ENCODE peak calls at places on chromosomes 6 and 20, in six cellular contexts. One of them, this sample, is unnamed.

GRCh38 chr6:11231564-11232176 is 798 bp downstream of the NEDD9 start:
- DNase-seq in fibroblast of lung: peak; percentile 15
- DNase-seq in ovary: no peak
- DNase-seq in foreskin keratinocyte: no peak
- DNase-seq in naive thymus-derived CD4-positive, alpha-beta T cell: no peak
- DNase-seq in HAP-1: peak; percentile 74
- DNase-seq in this sample: peak; percentile 81

GRCh38 chr6:149389509-149390297 is 10.4 kb upstream of the SUMO4 start:
- DNase-seq in fibroblast of lung: no peak
- DNase-seq in ovary: no peak
- DNase-seq in foreskin keratinocyte: no peak
- DNase-seq in naive thymus-derived CD4-positive, alpha-beta T cell: no peak
- DNase-seq in HAP-1: no peak
- DNase-seq in this sample: no peak

GRCh38 chr6:108945686-108946158 is 97.5 kb downstream of the ARMC2 start:
- DNase-seq in fibroblast of lung: peak; percentile 84
- DNase-seq in ovary: peak; percentile 92
- DNase-seq in foreskin keratinocyte: no peak
- DNase-seq in naive thymus-derived CD4-positive, alpha-beta T cell: no peak
- DNase-seq in HAP-1: no peak
- DNase-seq in this sample: peak; percentile 34

GRCh38 chr6:102798631-102799030 is 1405.1 kb downstream of the GRIK2 start:
- DNase-seq in fibroblast of lung: no peak
- DNase-seq in ovary: no peak
- DNase-seq in foreskin keratinocyte: no peak
- DNase-seq in naive thymus-derived CD4-positive, alpha-beta T cell: no peak
- DNase-seq in HAP-1: peak; percentile 69
- DNase-seq in this sample: no peak

GRCh38 chr20:20064303-20064702 is 12.0 kb downstream of the CFAP61 start:
- DNase-seq in fibroblast of lung: no peak
- DNase-seq in ovary: no peak
- DNase-seq in foreskin keratinocyte: no peak
- DNase-seq in naive thymus-derived CD4-positive, alpha-beta T cell: no peak
- DNase-seq in HAP-1: no peak
- DNase-seq in this sample: no peak

GRCh38 chr6:39330476-39330875 is 8.0 kb upstream of the KCNK16 start:
- DNase-seq in fibroblast of lung: no peak
- DNase-seq in ovary: no peak
- DNase-seq in foreskin keratinocyte: no peak
- DNase-seq in naive thymus-derived CD4-positive, alpha-beta T cell: no peak
- DNase-seq in HAP-1: no peak
- DNase-seq in this sample: no peak

GRCh38 chr6:7540595-7540994 is 876 bp upstream of the DSP start:
- DNase-seq in fibroblast of lung: no peak
- DNase-seq in ovary: no peak
- DNase-seq in foreskin keratinocyte: peak; percentile 82
- DNase-seq in naive thymus-derived CD4-positive, alpha-beta T cell: no peak
- DNase-seq in HAP-1: peak; percentile 40
- DNase-seq in this sample: peak; percentile 93

GRCh38 chr6:4323322-4323721 is 187.9 kb upstream of the ECI2 start:
- DNase-seq in fibroblast of lung: no peak
- DNase-seq in ovary: no peak
- DNase-seq in foreskin keratinocyte: no peak
- DNase-seq in naive thymus-derived CD4-positive, alpha-beta T cell: no peak
- DNase-seq in HAP-1: no peak
- DNase-seq in this sample: peak; percentile 15

GRCh38 chr6:138657026-138657425 is 116.5 kb upstream of the CCDC28A start:
- DNase-seq in fibroblast of lung: no peak
- DNase-seq in ovary: no peak
- DNase-seq in foreskin keratinocyte: no peak
- DNase-seq in naive thymus-derived CD4-positive, alpha-beta T cell: no peak
- DNase-seq in HAP-1: no peak
- DNase-seq in this sample: no peak

GRCh38 chr20:58706975-58707681 is 14.5 kb downstream of the NPEPL1 start:
- DNase-seq in fibroblast of lung: no peak
- DNase-seq in ovary: no peak
- DNase-seq in foreskin keratinocyte: no peak
- DNase-seq in naive thymus-derived CD4-positive, alpha-beta T cell: no peak
- DNase-seq in HAP-1: peak; percentile 6
- DNase-seq in this sample: no peak

GRCh38 chr6:82205793-82206425 is 41.6 kb downstream of the IBTK start:
- DNase-seq in fibroblast of lung: peak; percentile 47
- DNase-seq in ovary: no peak
- DNase-seq in foreskin keratinocyte: no peak
- DNase-seq in naive thymus-derived CD4-positive, alpha-beta T cell: no peak
- DNase-seq in HAP-1: no peak
- DNase-seq in this sample: no peak

GRCh38 chr6:45961125-45961524 is 54.5 kb downstream of the CLIC5 start:
- DNase-seq in fibroblast of lung: peak; percentile 11
- DNase-seq in ovary: no peak
- DNase-seq in foreskin keratinocyte: no peak
- DNase-seq in naive thymus-derived CD4-positive, alpha-beta T cell: no peak
- DNase-seq in HAP-1: no peak
- DNase-seq in this sample: no peak
- H3K4me1 ChIP-seq in fibroblast of lung: no peaks in the 10 kb centered on the region
- H3K4me1 ChIP-seq in ovary: no peaks in the 10 kb centered on the region
- H3K4me1 ChIP-seq in foreskin keratinocyte: peaks cover 6% of the 10 kb centered on the region
- H3K4me1 ChIP-seq in naive thymus-derived CD4-positive, alpha-beta T cell: no peaks in the 10 kb centered on the region
- H3K4me1 ChIP-seq in HAP-1: no peaks in the 10 kb centered on the region
- H3K4me1 ChIP-seq in this sample: peaks cover 5% of the 10 kb centered on the region

DNA sequence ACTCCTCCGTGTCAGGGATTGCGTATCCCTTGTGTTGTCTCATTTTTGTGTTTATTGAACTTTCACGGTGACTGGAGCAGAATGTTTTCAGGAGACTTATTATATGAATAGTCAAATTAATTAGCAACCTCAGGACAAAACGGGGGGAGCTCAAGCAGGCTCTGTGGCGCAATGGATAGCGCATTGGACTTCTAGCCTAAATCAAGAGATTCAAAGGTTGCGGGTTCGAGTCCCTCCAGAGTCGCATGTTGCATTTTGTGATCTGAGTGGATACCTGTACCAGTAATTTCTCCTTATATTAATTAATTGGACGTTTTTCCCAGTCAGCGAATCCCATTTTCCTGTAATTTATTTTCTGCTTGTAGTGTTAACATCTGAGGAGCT is 89.1 kb upstream of the ZNF184 start:
- DNase-seq in fibroblast of lung: no peak
- DNase-seq in ovary: no peak
- DNase-seq in foreskin keratinocyte: no peak
- DNase-seq in naive thymus-derived CD4-positive, alpha-beta T cell: no peak
- DNase-seq in HAP-1: no peak
- DNase-seq in this sample: no peak
- H3K4me1 ChIP-seq in fibroblast of lung: no peaks in the 10 kb centered on the region
- H3K4me1 ChIP-seq in ovary: no peaks in the 10 kb centered on the region
- H3K4me1 ChIP-seq in foreskin keratinocyte: no peaks in the 10 kb centered on the region
- H3K4me1 ChIP-seq in naive thymus-derived CD4-positive, alpha-beta T cell: no peaks in the 10 kb centered on the region
- H3K4me1 ChIP-seq in HAP-1: no peaks in the 10 kb centered on the region
- H3K4me1 ChIP-seq in this sample: peaks cover 4% of the 10 kb centered on the region

DNA sequence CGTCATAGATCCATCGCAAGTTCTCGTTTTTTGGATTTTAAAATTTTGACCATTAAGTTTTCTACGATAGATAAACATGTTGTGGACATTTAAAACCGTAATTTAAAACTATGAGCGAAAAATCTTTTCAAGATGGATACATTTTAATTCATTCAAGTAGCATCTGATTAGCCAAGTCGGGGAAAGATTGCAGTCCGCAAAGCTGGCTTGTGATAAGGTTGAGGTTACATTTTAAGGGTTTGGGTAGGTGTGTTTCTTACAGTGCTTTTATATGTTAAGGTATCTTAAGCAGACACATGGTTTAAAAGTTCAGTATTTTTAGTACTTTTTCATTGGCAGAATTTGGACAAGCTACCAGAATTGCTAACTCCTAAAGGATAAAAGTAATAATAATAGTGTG is 1.2 kb downstream of the WTAP start:
- DNase-seq in fibroblast of lung: peak; percentile 22
- DNase-seq in ovary: no peak
- DNase-seq in foreskin keratinocyte: no peak
- DNase-seq in naive thymus-derived CD4-positive, alpha-beta T cell: peak; percentile 7
- DNase-seq in HAP-1: no peak
- DNase-seq in this sample: no peak
- H3K4me1 ChIP-seq in fibroblast of lung: peaks cover 5% of the 10 kb centered on the region
- H3K4me1 ChIP-seq in ovary: peaks cover 10% of the 10 kb centered on the region
- H3K4me1 ChIP-seq in foreskin keratinocyte: peaks cover 18% of the 10 kb centered on the region
- H3K4me1 ChIP-seq in naive thymus-derived CD4-positive, alpha-beta T cell: peaks cover 34% of the 10 kb centered on the region
- H3K4me1 ChIP-seq in HAP-1: peaks cover 20% of the 10 kb centered on the region
- H3K4me1 ChIP-seq in this sample: no peaks in the 10 kb centered on the region

GRCh38 chr6:45969883-45970282 is 45.8 kb downstream of the CLIC5 start:
- DNase-seq in fibroblast of lung: no peak
- DNase-seq in ovary: no peak
- DNase-seq in foreskin keratinocyte: no peak
- DNase-seq in naive thymus-derived CD4-positive, alpha-beta T cell: no peak
- DNase-seq in HAP-1: no peak
- DNase-seq in this sample: no peak
- H3K4me1 ChIP-seq in fibroblast of lung: no peaks in the 10 kb centered on the region
- H3K4me1 ChIP-seq in ovary: peaks cover 2% of the 10 kb centered on the region
- H3K4me1 ChIP-seq in foreskin keratinocyte: peaks cover 8% of the 10 kb centered on the region
- H3K4me1 ChIP-seq in naive thymus-derived CD4-positive, alpha-beta T cell: no peaks in the 10 kb centered on the region
- H3K4me1 ChIP-seq in HAP-1: no peaks in the 10 kb centered on the region
- H3K4me1 ChIP-seq in this sample: peaks cover 5% of the 10 kb centered on the region

GRCh38 chr20:62635852-62636251 is 6.5 kb upstream of the SLCO4A1 start:
- DNase-seq in fibroblast of lung: no peak
- DNase-seq in ovary: no peak
- DNase-seq in foreskin keratinocyte: no peak
- DNase-seq in naive thymus-derived CD4-positive, alpha-beta T cell: no peak
- DNase-seq in HAP-1: no peak
- DNase-seq in this sample: peak; percentile 93
- H3K4me1 ChIP-seq in fibroblast of lung: no peaks in the 10 kb centered on the region
- H3K4me1 ChIP-seq in ovary: no peaks in the 10 kb centered on the region
- H3K4me1 ChIP-seq in foreskin keratinocyte: no peaks in the 10 kb centered on the region
- H3K4me1 ChIP-seq in naive thymus-derived CD4-positive, alpha-beta T cell: no peaks in the 10 kb centered on the region
- H3K4me1 ChIP-seq in HAP-1: no peaks in the 10 kb centered on the region
- H3K4me1 ChIP-seq in this sample: peaks cover 11% of the 10 kb centered on the region

DNA sequence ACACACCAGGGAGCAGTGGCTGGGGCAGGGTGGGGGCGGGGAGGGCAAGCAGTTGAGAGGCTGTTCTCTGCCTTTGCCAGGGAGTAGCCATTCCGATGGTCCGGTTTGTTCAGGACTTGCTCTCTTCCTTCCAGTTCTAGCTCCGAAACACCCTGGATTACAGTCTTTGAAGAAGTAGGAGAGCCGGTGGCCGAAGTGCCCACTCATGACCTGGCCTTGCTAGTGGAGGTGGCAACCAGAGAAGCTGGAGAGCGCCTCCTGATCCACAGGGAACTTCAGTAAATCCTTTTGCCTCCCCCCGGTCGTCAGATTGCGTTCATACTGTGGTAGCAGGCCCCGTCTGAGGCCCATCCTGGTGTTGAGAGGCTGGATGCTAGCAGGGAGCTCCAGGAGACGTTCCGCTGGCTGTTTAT is 92.8 kb downstream of the ARID1B start:
- DNase-seq in fibroblast of lung: no peak
- DNase-seq in ovary: no peak
- DNase-seq in foreskin keratinocyte: no peak
- DNase-seq in naive thymus-derived CD4-positive, alpha-beta T cell: no peak
- DNase-seq in HAP-1: no peak
- DNase-seq in this sample: no peak
- H3K4me1 ChIP-seq in fibroblast of lung: no peaks in the 10 kb centered on the region
- H3K4me1 ChIP-seq in ovary: peaks cover 13% of the 10 kb centered on the region
- H3K4me1 ChIP-seq in foreskin keratinocyte: peaks cover 11% of the 10 kb centered on the region
- H3K4me1 ChIP-seq in naive thymus-derived CD4-positive, alpha-beta T cell: no peaks in the 10 kb centered on the region
- H3K4me1 ChIP-seq in HAP-1: peaks cover 26% of the 10 kb centered on the region
- H3K4me1 ChIP-seq in this sample: peaks cover 9% of the 10 kb centered on the region

GRCh38 chr20:44599715-44600114 is 17.3 kb downstream of the PKIG start:
- DNase-seq in fibroblast of lung: no peak
- DNase-seq in ovary: no peak
- DNase-seq in foreskin keratinocyte: no peak
- DNase-seq in naive thymus-derived CD4-positive, alpha-beta T cell: no peak
- DNase-seq in HAP-1: no peak
- DNase-seq in this sample: no peak

GRCh38 chr20:44600301-44600700 is 17.9 kb downstream of the PKIG start:
- DNase-seq in fibroblast of lung: no peak
- DNase-seq in ovary: no peak
- DNase-seq in foreskin keratinocyte: no peak
- DNase-seq in naive thymus-derived CD4-positive, alpha-beta T cell: no peak
- DNase-seq in HAP-1: no peak
- DNase-seq in this sample: no peak

GRCh38 chr20:44600758-44601562 is 18.6 kb downstream of the PKIG start:
- DNase-seq in fibroblast of lung: no peak
- DNase-seq in ovary: peak; percentile 57
- DNase-seq in foreskin keratinocyte: no peak
- DNase-seq in naive thymus-derived CD4-positive, alpha-beta T cell: no peak
- DNase-seq in HAP-1: no peak
- DNase-seq in this sample: no peak

GRCh38 chr20:44603327-44603726 is 20.9 kb downstream of the PKIG start:
- DNase-seq in fibroblast of lung: no peak
- DNase-seq in ovary: no peak
- DNase-seq in foreskin keratinocyte: no peak
- DNase-seq in naive thymus-derived CD4-positive, alpha-beta T cell: no peak
- DNase-seq in HAP-1: no peak
- DNase-seq in this sample: no peak

GRCh38 chr20:44601801-44602204 is 19.4 kb downstream of the PKIG start:
- DNase-seq in fibroblast of lung: peak; percentile 89
- DNase-seq in ovary: peak; percentile 83
- DNase-seq in foreskin keratinocyte: no peak
- DNase-seq in naive thymus-derived CD4-positive, alpha-beta T cell: no peak
- DNase-seq in HAP-1: no peak
- DNase-seq in this sample: no peak
- H3K4me1 ChIP-seq in fibroblast of lung: peaks cover 27% of the 10 kb centered on the region
- H3K4me1 ChIP-seq in ovary: peaks cover 28% of the 10 kb centered on the region
- H3K4me1 ChIP-seq in foreskin keratinocyte: no peaks in the 10 kb centered on the region
- H3K4me1 ChIP-seq in naive thymus-derived CD4-positive, alpha-beta T cell: no peaks in the 10 kb centered on the region
- H3K4me1 ChIP-seq in HAP-1: no peaks in the 10 kb centered on the region
- H3K4me1 ChIP-seq in this sample: peaks cover 12% of the 10 kb centered on the region